ENCODE peak calls at places on chromosomes 3 and 15, in four cellular contexts. T is endothelial cell of umbilical vein, F is T-cell, G is NCI-H748 treated with DMSO at 0.1 percent for 48 hours. Y is an unnamed sample.

GRCh38 chr3:194091141-194091540 is 44.8 kb upstream of the HES1 start:
- DNase-seq in T (no peak), F (no peak), G (no peak), Y (no peak)

GRCh38 chr3:47406762-47407149 is 25.9 kb downstream of the PTPN23 start:
- DNase-seq in T (no peak), F (no peak), G (no peak), Y (no peak)

GRCh38 chr3:1183320-1184048 is 90.7 kb downstream of the CNTN6 start:
- DNase-seq in T (no peak), F (no peak), G (no peak), Y (no peak)

GRCh38 chr15:75230524-75231371 is 27.4 kb upstream of the GOLGA6C start:
- DNase-seq in T (no peak), F (no peak), G (no peak), Y (no peak)

GRCh38 chr3:172877011-172877410 is 126.5 kb downstream of the ECT2 start:
- DNase-seq in T (peak), F (no peak), G (no peak), Y (no peak)

GRCh38 chr3:113659121-113659531 is 37.3 kb downstream of the USF3 start:
- DNase-seq in T (no peak), F (no peak), G (no peak), Y (no peak)

GRCh38 chr3:137020315-137020714 is 62.5 kb downstream of the IL20RB start:
- DNase-seq in T (no peak), F (no peak), G (no peak), Y (no peak)

GRCh38 chr15:80234883-80235282 is 17.1 kb downstream of the CTXND1 start:
- DNase-seq in T (peak), F (peak), G (no peak), Y (peak)

GRCh38 chr15:59492389-59493377 is 54.7 kb downstream of the FAM81A start:
- DNase-seq in T (peak), F (peak), G (peak), Y (peak)

Y was measured in CD4-positive, alpha-beta memory T cell.